ENCODE peak calls at places on chromosomes 7 and 10, in ten cellular contexts. T is C1 segment of cervical spinal cord; S is AG09319; A is A673; Y is stimulated activated CD4-positive, alpha-beta T cell treated with anti-CD3 and anti-CD28 coated beads, Interleukin-1b, Interleukin-23, amount 100 ng/mL, for 1 hour; H is MCF 10A; L is ovary; X is AG09309; C is small intestine; J is HL-60. P is an unnamed sample.

GRCh38 chr7:23759556-23760391 is 49.8 kb downstream of the STK31 start:
- DNase-seq in T (no peak), S (no peak), A (no peak), Y (no peak), H (peak; percentile 82), L (no peak), X (no peak), C (peak; percentile 25), J (no peak), P (no peak)

GRCh38 chr10:27513451-27514191 is 9.5 kb downstream of the RAB18 start:
- DNase-seq in T (no peak), S (no peak), A (no peak), Y (no peak), H (no peak), L (no peak), X (peak; percentile 63), C (no peak), J (no peak), P (no peak)

GRCh38 chr10:1454428-1454827 is 282.9 kb downstream of the ADARB2 start:
- DNase-seq in T (no peak), S (no peak), A (no peak), Y (no peak), H (no peak), L (no peak), X (no peak), C (no peak), J (no peak), P (no peak)

GRCh38 chr7:657565-658119 is 68.9 kb upstream of the DNAAF5 start:
- DNase-seq in T (no peak), S (no peak), A (peak; percentile 26), Y (no peak), H (no peak), L (no peak), X (no peak), C (no peak), J (no peak), P (no peak)

GRCh38 chr10:88831709-88832108 is 19.9 kb downstream of the ANKRD22 start:
- DNase-seq in T (no peak), S (no peak), A (no peak), Y (no peak), H (no peak), L (no peak), X (no peak), C (peak; percentile 31), J (no peak), P (no peak)

GRCh38 chr10:127243490-127244272 is 47.3 kb upstream of the INSYN2A start:
- DNase-seq in T (no peak), S (no peak), A (peak; percentile 71), Y (no peak), H (peak; percentile 54), L (no peak), X (no peak), C (peak; percentile 37), J (no peak), P (no peak)

GRCh38 chr7:142303650-142304049 is 45.8 kb upstream of the PRSS58 start:
- DNase-seq in T (no peak), S (no peak), A (no peak), Y (no peak), H (peak; percentile 55), L (no peak), X (no peak), C (peak; percentile 40), J (no peak), P (no peak)

GRCh38 chr10:47160967-47161366 is 139.0 kb upstream of the GDF10 start:
- DNase-seq in T (no peak), S (no peak), A (no peak), Y (no peak), H (no peak), L (no peak), X (no peak), C (no peak), J (no peak), P (no peak)

GRCh38 chr10:46255696-46256355 is 31.0 kb upstream of the ANTXRL start:
- DNase-seq in T (no peak), S (no peak), A (peak; percentile 40), Y (no peak), H (peak; percentile 68), L (peak; percentile 47), X (no peak), C (peak; percentile 70), J (peak; percentile 48), P (no peak)

GRCh38 chr10:96478317-96478716 is 35.4 kb downstream of the TLL2 start:
- DNase-seq in T (no peak), S (no peak), A (no peak), Y (no peak), H (peak; percentile 14), L (no peak), X (no peak), C (no peak), J (no peak), P (no peak)

GRCh38 chr7:51263631-51264484 is 52.8 kb downstream of the COBL start:
- DNase-seq in T (no peak), S (no peak), A (no peak), Y (no peak), H (no peak), L (no peak), X (no peak), C (peak; percentile 96), J (no peak), P (no peak)

GRCh38 chr7:36484265-36484664 is 94.6 kb downstream of the ANLN start:
- DNase-seq in T (no peak), S (no peak), A (no peak), Y (no peak), H (no peak), L (no peak), X (no peak), C (no peak), J (no peak), P (no peak)

GRCh38 chr10:92573091-92573797 is 649 bp downstream of the IDE start:
- DNase-seq in T (no peak), S (no peak), A (peak; percentile 67), Y (no peak), H (peak; percentile 55), L (peak; percentile 27), X (no peak), C (peak; percentile 25), J (no peak), P (no peak)

GRCh38 chr10:126268104-126268900 is 120.0 kb downstream of the ADAM12 start:
- DNase-seq in T (no peak), S (no peak), A (no peak), Y (no peak), H (no peak), L (no peak), X (no peak), C (no peak), J (no peak), P (no peak)

GRCh38 chr10:114397651-114398145 is 6.6 kb downstream of the AFAP1L2 start:
- DNase-seq in T (no peak), S (no peak), A (no peak), Y (no peak), H (no peak), L (peak; percentile 48), X (no peak), C (peak; percentile 38), J (no peak), P (no peak)

GRCh38 chr7:22193361-22194016 is 163.5 kb downstream of the RAPGEF5 start:
- DNase-seq in T (peak; percentile 18), S (peak; percentile 18), A (no peak), Y (no peak), H (no peak), L (peak; percentile 41), X (no peak), C (no peak), J (no peak), P (no peak)

GRCh38 chr7:31437466-31437865 is 76.4 kb upstream of the ITPRID1 start:
- DNase-seq in T (no peak), S (no peak), A (no peak), Y (no peak), H (no peak), L (no peak), X (no peak), C (no peak), J (no peak), P (no peak)

GRCh38 chr10:10788761-10789160 is 228.9 kb upstream of the CELF2 start:
- DNase-seq in T (no peak), S (no peak), A (no peak), Y (no peak), H (no peak), L (no peak), X (no peak), C (no peak), J (no peak), P (no peak)

GRCh38 chr10:96043895-96044580 is 655 bp downstream of the CCNJ start:
- DNase-seq in T (no peak), S (no peak), A (peak; percentile 53), Y (no peak), H (peak; percentile 51), L (peak; percentile 34), X (no peak), C (peak; percentile 54), J (no peak), P (no peak)

GRCh38 chr10:121268363-121268762 is 329.9 kb downstream of the FGFR2 start:
- DNase-seq in T (no peak), S (no peak), A (no peak), Y (no peak), H (no peak), L (no peak), X (no peak), C (peak; percentile 48), J (no peak), P (no peak)

GRCh38 chr7:30162622-30163124 is 27.9 kb downstream of the MTURN start:
- DNase-seq in T (no peak), S (peak; percentile 24), A (no peak), Y (no peak), H (peak; percentile 63), L (no peak), X (no peak), C (no peak), J (no peak), P (no peak)

GRCh38 chr10:129713659-129714265 is 246.7 kb downstream of the MGMT start:
- DNase-seq in T (no peak), S (no peak), A (no peak), Y (no peak), H (no peak), L (no peak), X (no peak), C (no peak), J (no peak), P (no peak)

P was measured in omental fat pad.